ENCODE peak calls at places on chromosomes 3 and 15, in nine cellular contexts. One of them, this sample, is unnamed. For H3K27me3 and H3K4me1, the result is how much of the 10 kb centered on the place peaks cover.

GRCh38 chr3:187183210-187183862 is 13.9 kb upstream of the RTP1 start:
- DNase-seq in gastrocnemius medialis: no peak
- DNase-seq in heart right ventricle: no peak
- DNase-seq in testis: no peak
- DNase-seq in GM23248: peak
- DNase-seq in Karpas-422: peak
- DNase-seq in MM.1S: no peak
- DNase-seq in left lung: no peak
- DNase-seq in Panc1: no peak
- DNase-seq in this sample: no peak

GRCh38 chr15:40322531-40323238 is 807 bp upstream of the INAFM2 start:
- DNase-seq in gastrocnemius medialis: no peak
- DNase-seq in heart right ventricle: no peak
- DNase-seq in testis: peak
- DNase-seq in GM23248: no peak
- DNase-seq in Karpas-422: no peak
- DNase-seq in MM.1S: no peak
- DNase-seq in left lung: no peak
- DNase-seq in Panc1: no peak
- DNase-seq in this sample: no peak

GRCh38 chr15:69735126-69735525 is 282.5 kb downstream of the RPLP1 start:
- DNase-seq in gastrocnemius medialis: no peak
- DNase-seq in heart right ventricle: no peak
- DNase-seq in testis: no peak
- DNase-seq in GM23248: peak
- DNase-seq in Karpas-422: no peak
- DNase-seq in MM.1S: no peak
- DNase-seq in left lung: no peak
- DNase-seq in Panc1: no peak
- DNase-seq in this sample: no peak

GRCh38 chr3:49266410-49267170 is 10.4 kb downstream of the C3orf62 start:
- DNase-seq in gastrocnemius medialis: no peak
- DNase-seq in heart right ventricle: no peak
- DNase-seq in testis: no peak
- DNase-seq in GM23248: peak
- DNase-seq in Karpas-422: peak
- DNase-seq in MM.1S: no peak
- DNase-seq in left lung: no peak
- DNase-seq in Panc1: no peak
- DNase-seq in this sample: no peak

GRCh38 chr3:194998417-194998816 is 272.5 kb downstream of the XXYLT1 start:
- DNase-seq in gastrocnemius medialis: no peak
- DNase-seq in heart right ventricle: no peak
- DNase-seq in testis: no peak
- DNase-seq in GM23248: no peak
- DNase-seq in Karpas-422: no peak
- DNase-seq in MM.1S: no peak
- DNase-seq in left lung: no peak
- DNase-seq in Panc1: no peak
- DNase-seq in this sample: no peak

GRCh38 chr3:189144645-189145044 is 27.1 kb upstream of the TPRG1 start:
- DNase-seq in gastrocnemius medialis: no peak
- DNase-seq in heart right ventricle: no peak
- DNase-seq in testis: no peak
- DNase-seq in GM23248: peak
- DNase-seq in Karpas-422: peak
- DNase-seq in MM.1S: no peak
- DNase-seq in left lung: no peak
- DNase-seq in Panc1: no peak
- DNase-seq in this sample: no peak

GRCh38 chr15:25810631-25811077 is 52.5 kb downstream of the ATP10A start:
- DNase-seq in gastrocnemius medialis: no peak
- DNase-seq in heart right ventricle: no peak
- DNase-seq in testis: no peak
- DNase-seq in GM23248: no peak
- DNase-seq in Karpas-422: no peak
- DNase-seq in MM.1S: peak
- DNase-seq in left lung: no peak
- DNase-seq in Panc1: no peak
- DNase-seq in this sample: no peak

GRCh38 chr15:32956006-32956405 is 238.2 kb downstream of the GREM1 start:
- DNase-seq in gastrocnemius medialis: no peak
- DNase-seq in heart right ventricle: no peak
- DNase-seq in testis: no peak
- DNase-seq in GM23248: peak
- DNase-seq in Karpas-422: peak
- DNase-seq in MM.1S: no peak
- DNase-seq in left lung: no peak
- DNase-seq in Panc1: no peak
- DNase-seq in this sample: peak

GRCh38 chr3:129463094-129463493 is 23.1 kb downstream of the IFT122 start:
- DNase-seq in gastrocnemius medialis: no peak
- DNase-seq in heart right ventricle: no peak
- DNase-seq in testis: no peak
- DNase-seq in GM23248: no peak
- DNase-seq in Karpas-422: no peak
- DNase-seq in MM.1S: no peak
- DNase-seq in left lung: no peak
- DNase-seq in Panc1: no peak
- DNase-seq in this sample: no peak

GRCh38 chr3:37768107-37768809 is 93.4 kb upstream of the CTDSPL start:
- DNase-seq in gastrocnemius medialis: no peak
- DNase-seq in heart right ventricle: no peak
- DNase-seq in testis: no peak
- DNase-seq in GM23248: no peak
- DNase-seq in Karpas-422: no peak
- DNase-seq in MM.1S: no peak
- DNase-seq in left lung: no peak
- DNase-seq in Panc1: no peak
- DNase-seq in this sample: no peak

GRCh38 chr3:107064445-107065060 is 312.7 kb upstream of the CCDC54 start:
- DNase-seq in gastrocnemius medialis: peak
- DNase-seq in heart right ventricle: no peak
- DNase-seq in testis: peak
- DNase-seq in GM23248: peak
- DNase-seq in Karpas-422: peak
- DNase-seq in MM.1S: peak
- DNase-seq in left lung: peak
- DNase-seq in Panc1: peak
- DNase-seq in this sample: peak

GRCh38 chr15:52004806-52005205 is 14.2 kb upstream of the MAPK6 start:
- DNase-seq in gastrocnemius medialis: no peak
- DNase-seq in heart right ventricle: no peak
- DNase-seq in testis: no peak
- DNase-seq in GM23248: no peak
- DNase-seq in Karpas-422: no peak
- DNase-seq in MM.1S: no peak
- DNase-seq in left lung: no peak
- DNase-seq in Panc1: no peak
- DNase-seq in this sample: no peak

GRCh38 chr15:52005748-52006701 is 13.0 kb upstream of the MAPK6 start:
- DNase-seq in gastrocnemius medialis: no peak
- DNase-seq in heart right ventricle: no peak
- DNase-seq in testis: no peak
- DNase-seq in GM23248: peak
- DNase-seq in Karpas-422: no peak
- DNase-seq in MM.1S: peak
- DNase-seq in left lung: no peak
- DNase-seq in Panc1: no peak
- DNase-seq in this sample: no peak

GRCh38 chr15:52008698-52009434 is 10.2 kb upstream of the MAPK6 start:
- DNase-seq in gastrocnemius medialis: no peak
- DNase-seq in heart right ventricle: no peak
- DNase-seq in testis: no peak
- DNase-seq in GM23248: no peak
- DNase-seq in Karpas-422: no peak
- DNase-seq in MM.1S: no peak
- DNase-seq in left lung: no peak
- DNase-seq in Panc1: peak
- DNase-seq in this sample: no peak

GRCh38 chr15:52008326-52008697 is 10.7 kb upstream of the MAPK6 start:
- DNase-seq in gastrocnemius medialis: no peak
- DNase-seq in heart right ventricle: no peak
- DNase-seq in testis: no peak
- DNase-seq in GM23248: no peak
- DNase-seq in Karpas-422: no peak
- DNase-seq in MM.1S: no peak
- DNase-seq in left lung: no peak
- DNase-seq in Panc1: no peak
- DNase-seq in this sample: no peak

GRCh38 chr15:52006702-52007340 is 12.2 kb upstream of the MAPK6 start:
- DNase-seq in gastrocnemius medialis: no peak
- DNase-seq in heart right ventricle: no peak
- DNase-seq in testis: no peak
- DNase-seq in GM23248: no peak
- DNase-seq in Karpas-422: no peak
- DNase-seq in MM.1S: no peak
- DNase-seq in left lung: no peak
- DNase-seq in Panc1: no peak
- DNase-seq in this sample: no peak
- H3K27me3 ChIP-seq in gastrocnemius medialis: under half
- H3K27me3 ChIP-seq in heart right ventricle: under half
- H3K27me3 ChIP-seq in testis: under half
- H3K27me3 ChIP-seq in GM23248: under half
- H3K27me3 ChIP-seq in Karpas-422: under half
- H3K27me3 ChIP-seq in MM.1S: under half
- H3K27me3 ChIP-seq in left lung: under half
- H3K27me3 ChIP-seq in Panc1: under half
- H3K27me3 ChIP-seq in this sample: under half

DNA sequence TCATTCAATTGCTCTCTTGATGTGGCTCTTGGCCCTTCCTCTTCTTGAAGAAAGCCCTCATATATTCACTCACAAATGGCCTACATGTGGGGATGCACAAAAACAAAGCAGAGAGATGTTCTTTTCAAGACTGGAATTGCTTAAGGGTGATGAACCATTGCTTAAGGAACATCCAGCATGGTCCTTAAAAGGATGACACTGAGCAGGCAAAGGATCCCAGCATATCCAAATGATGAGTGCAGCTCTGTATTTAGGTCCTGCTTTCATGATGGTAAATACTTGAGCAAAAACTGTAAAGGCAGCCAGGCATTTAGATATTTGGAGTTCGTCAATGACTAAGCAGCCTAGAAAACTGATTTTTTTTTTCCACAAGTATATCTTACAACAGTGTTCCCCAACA is 173.8 kb upstream of the ARRDC4 start:
- DNase-seq in gastrocnemius medialis: no peak
- DNase-seq in heart right ventricle: no peak
- DNase-seq in testis: no peak
- DNase-seq in GM23248: no peak
- DNase-seq in Karpas-422: no peak
- DNase-seq in MM.1S: no peak
- DNase-seq in left lung: no peak
- DNase-seq in Panc1: no peak
- DNase-seq in this sample: no peak
- H3K27ac ChIP-seq in gastrocnemius medialis: no peak
- H3K27ac ChIP-seq in heart right ventricle: no peak
- H3K27ac ChIP-seq in testis: no peak
- H3K27ac ChIP-seq in GM23248: no peak
- H3K27ac ChIP-seq in Karpas-422: no peak
- H3K27ac ChIP-seq in MM.1S: no peak
- H3K27ac ChIP-seq in left lung: no peak
- H3K27ac ChIP-seq in Panc1: no peak
- H3K27ac ChIP-seq in this sample: no peak

GRCh38 chr15:58737298-58737697 is 12.2 kb downstream of the ADAM10 start:
- DNase-seq in gastrocnemius medialis: no peak
- DNase-seq in heart right ventricle: no peak
- DNase-seq in testis: no peak
- DNase-seq in GM23248: no peak
- DNase-seq in Karpas-422: no peak
- DNase-seq in MM.1S: no peak
- DNase-seq in left lung: no peak
- DNase-seq in Panc1: no peak
- DNase-seq in this sample: no peak
- H3K4me1 ChIP-seq in gastrocnemius medialis: half or more
- H3K4me1 ChIP-seq in heart right ventricle: half or more
- H3K4me1 ChIP-seq in testis: under half
- H3K4me1 ChIP-seq in GM23248: under half
- H3K4me1 ChIP-seq in Karpas-422: half or more
- H3K4me1 ChIP-seq in MM.1S: under half
- H3K4me1 ChIP-seq in left lung: under half
- H3K4me1 ChIP-seq in Panc1: under half
- H3K4me1 ChIP-seq in this sample: under half

GRCh38 chr15:89387140-89387903 is 52.7 kb upstream of the POLG start:
- DNase-seq in gastrocnemius medialis: no peak
- DNase-seq in heart right ventricle: no peak
- DNase-seq in testis: no peak
- DNase-seq in GM23248: no peak
- DNase-seq in Karpas-422: no peak
- DNase-seq in MM.1S: no peak
- DNase-seq in left lung: no peak
- DNase-seq in Panc1: no peak
- DNase-seq in this sample: no peak
- H3K27me3 ChIP-seq in gastrocnemius medialis: under half
- H3K27me3 ChIP-seq in heart right ventricle: half or more
- H3K27me3 ChIP-seq in testis: under half
- H3K27me3 ChIP-seq in GM23248: half or more
- H3K27me3 ChIP-seq in Karpas-422: under half
- H3K27me3 ChIP-seq in MM.1S: under half
- H3K27me3 ChIP-seq in left lung: under half
- H3K27me3 ChIP-seq in Panc1: under half
- H3K27me3 ChIP-seq in this sample: under half

DNA sequence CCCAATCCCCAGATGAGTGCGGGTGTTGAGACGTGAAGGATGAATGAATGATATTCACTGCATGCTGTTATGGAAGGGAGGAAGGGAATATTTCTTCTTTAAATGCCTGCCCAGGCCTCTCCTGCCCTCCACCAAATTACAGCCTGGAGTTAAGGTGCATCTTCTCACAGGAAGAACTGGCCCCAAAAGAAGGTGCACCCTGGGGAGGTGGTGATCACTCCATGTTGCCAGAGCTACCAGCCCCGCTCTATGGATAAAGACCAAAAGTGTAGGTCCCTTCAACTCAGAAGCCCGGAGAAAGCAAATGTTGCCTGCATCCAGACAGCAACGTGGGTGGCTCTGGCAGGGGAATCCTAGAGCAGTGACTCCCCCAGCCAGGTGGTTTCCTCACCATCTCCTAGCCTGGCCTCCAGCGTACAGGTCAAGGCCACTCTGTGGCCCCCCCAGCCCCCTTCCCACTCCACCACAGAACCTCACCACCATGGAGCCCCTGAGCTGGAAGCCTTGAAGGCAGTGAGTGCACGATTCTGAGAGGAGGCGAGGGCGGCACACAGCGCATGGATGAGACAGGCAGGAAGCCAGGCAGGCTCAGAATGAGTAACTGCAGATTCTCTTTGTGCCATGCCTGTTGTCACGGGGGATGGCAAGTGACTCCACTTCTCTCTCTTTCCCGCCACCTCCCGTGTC is 3.5 kb upstream of the VIPR1 start:
- DNase-seq in gastrocnemius medialis: no peak
- DNase-seq in heart right ventricle: no peak
- DNase-seq in testis: peak
- DNase-seq in GM23248: no peak
- DNase-seq in Karpas-422: no peak
- DNase-seq in MM.1S: no peak
- DNase-seq in left lung: peak
- DNase-seq in Panc1: no peak
- DNase-seq in this sample: no peak
- H3K27ac ChIP-seq in gastrocnemius medialis: no peak
- H3K27ac ChIP-seq in heart right ventricle: no peak
- H3K27ac ChIP-seq in testis: no peak
- H3K27ac ChIP-seq in GM23248: no peak
- H3K27ac ChIP-seq in Karpas-422: no peak
- H3K27ac ChIP-seq in MM.1S: no peak
- H3K27ac ChIP-seq in left lung: no peak
- H3K27ac ChIP-seq in Panc1: no peak
- H3K27ac ChIP-seq in this sample: no peak

GRCh38 chr3:157134620-157135191 is 25.2 kb downstream of the CCNL1 start:
- DNase-seq in gastrocnemius medialis: peak
- DNase-seq in heart right ventricle: no peak
- DNase-seq in testis: no peak
- DNase-seq in GM23248: no peak
- DNase-seq in Karpas-422: no peak
- DNase-seq in MM.1S: peak
- DNase-seq in left lung: no peak
- DNase-seq in Panc1: no peak
- DNase-seq in this sample: no peak
- H3K4me1 ChIP-seq in gastrocnemius medialis: half or more
- H3K4me1 ChIP-seq in heart right ventricle: half or more
- H3K4me1 ChIP-seq in testis: half or more
- H3K4me1 ChIP-seq in GM23248: half or more
- H3K4me1 ChIP-seq in Karpas-422: under half
- H3K4me1 ChIP-seq in MM.1S: under half
- H3K4me1 ChIP-seq in left lung: under half
- H3K4me1 ChIP-seq in Panc1: under half
- H3K4me1 ChIP-seq in this sample: under half